ENCODE peak calls at places on chromosomes 6 and 20, in six cellular contexts. B is AG04450, J is heart left ventricle, F is Peyer's patch, D is GM23338, M is esophagus squamous epithelium. A is an unnamed sample.

GRCh38 chr20:34402461-34402860 is 39.4 kb downstream of the ITCH start:
- DNase-seq in M (no peak), B (no peak), J (no peak), F (no peak), D (no peak), A (no peak)

GRCh38 chr6:46440133-46440532 is 51.1 kb downstream of the RCAN2 start:
- DNase-seq in F (no peak), J (no peak), M (no peak), B (no peak), D (no peak), A (no peak)

GRCh38 chr6:21219241-21219640 is 374.3 kb upstream of the SOX4 start:
- DNase-seq in F (no peak), D (no peak), B (no peak), J (no peak), M (no peak), A (no peak)

GRCh38 chr6:103820148-103820547 is 1039.6 kb downstream of the HACE1 start:
- DNase-seq in M (no peak), J (no peak), D (no peak), B (no peak), F (no peak), A (no peak)

GRCh38 chr6:144215402-144215931 is 65.2 kb downstream of the STX11 start:
- DNase-seq in M (peak; percentile 9), D (no peak), J (no peak), B (no peak), F (peak; percentile 59), A (no peak)

GRCh38 chr6:138404666-138405337 is 779 bp downstream of the HEBP2 start:
- DNase-seq in J (peak; percentile 30), M (no peak), D (no peak), F (peak; percentile 63), B (no peak), A (no peak)

GRCh38 chr6:2448826-2449571 is 203.6 kb upstream of the GMDS start:
- DNase-seq in M (no peak), J (no peak), F (peak; percentile 63), B (peak; percentile 63), D (peak; percentile 85), A (no peak)

GRCh38 chr6:134122775-134123174 is 70.4 kb upstream of the SLC2A12 start:
- DNase-seq in M (no peak), F (no peak), J (no peak), D (no peak), B (no peak), A (no peak)

GRCh38 chr6:157381631-157382621 is 936 bp downstream of the ZDHHC14 start:
- DNase-seq in D (peak; percentile 55), J (peak; percentile 63), F (peak; percentile 86), B (peak; percentile 10), M (no peak), A (peak; percentile 36)

GRCh38 chr6:30814137-30815084 is 69.9 kb upstream of the DDR1 start:
- DNase-seq in B (no peak), D (no peak), F (peak; percentile 57), M (no peak), J (no peak), A (no peak)

GRCh38 chr6:98929498-98930060 is 18.2 kb downstream of the FBXL4 start:
- DNase-seq in B (no peak), F (no peak), J (no peak), M (no peak), D (no peak), A (no peak)

GRCh38 chr6:85705220-85705619 is 62.5 kb upstream of the SYNCRIP start:
- DNase-seq in F (no peak), D (no peak), M (no peak), B (no peak), J (no peak), A (no peak)

GRCh38 chr20:21159658-21160380 is 33.9 kb downstream of the KIZ start:
- DNase-seq in M (no peak), J (no peak), D (no peak), F (no peak), B (no peak), A (no peak)

GRCh38 chr6:125769147-125769783 is 19.8 kb downstream of the HEY2 start:
- DNase-seq in F (no peak), M (no peak), B (no peak), D (no peak), J (no peak), A (no peak)

GRCh38 chr20:17601957-17602356 is 32.1 kb downstream of the DSTN start:
- DNase-seq in M (no peak), F (no peak), J (no peak), D (peak; percentile 33), B (no peak), A (no peak)

GRCh38 chr6:61711849-61712248 is 574.2 kb downstream of the KHDRBS2 start:
- DNase-seq in J (no peak), F (no peak), M (no peak), B (no peak), D (peak; percentile 51), A (no peak)
- TF ChIP-seq CTCF in J (no peak), F (no peak), M (no peak), B (no peak), D (peak; percentile 65), A (no peak)

GRCh38 chr20:25274891-25275812 is 27.3 kb downstream of the PYGB start:
- DNase-seq in J (peak; percentile 71), F (peak; percentile 39), D (no peak), B (no peak), M (no peak), A (no peak)

GRCh38 chr20:25275813-25276532 is 28.1 kb downstream of the PYGB start:
- DNase-seq in B (no peak), J (peak; percentile 14), F (peak; percentile 44), D (no peak), M (no peak), A (no peak)

GRCh38 chr20:25277941-25278521 is 30.1 kb downstream of the PYGB start:
- DNase-seq in M (no peak), F (peak; percentile 64), D (no peak), B (no peak), J (peak; percentile 36), A (no peak)

GRCh38 chr20:25277051-25277801 is 29.3 kb downstream of the PYGB start:
- DNase-seq in J (peak; percentile 71), B (no peak), F (peak; percentile 42), D (no peak), M (no peak), A (no peak)

GRCh38 chr20:25276533-25277050 is 28.7 kb downstream of the PYGB start:
- DNase-seq in B (no peak), F (peak; percentile 43), D (no peak), M (no peak), J (peak; percentile 32), A (no peak)
- H3K4me3 ChIP-seq in B (no peak overlapping the region), F (no peak overlapping the region), D (no peak overlapping the region), M (no peak overlapping the region), J (no peak overlapping the region), A (no peak overlapping the region)

GRCh38 chr20:25481235-25481917 is 73.9 kb downstream of the GINS1 start:
- DNase-seq in F (no peak), D (no peak), J (no peak), M (no peak), B (no peak), A (no peak)
- TF ChIP-seq CTCF in F (no peak), D (no peak), J (no peak), M (no peak), B (peak; percentile 26), A (no peak)

GRCh38 chr6:56664007-56664406 is 21.3 kb upstream of the DST start:
- DNase-seq in D (no peak), J (no peak), M (no peak), B (no peak), F (no peak), A (no peak)

GRCh38 chr6:56669041-56669440 is 26.4 kb upstream of the DST start:
- DNase-seq in B (no peak), J (no peak), D (no peak), F (no peak), M (no peak), A (no peak)

GRCh38 chr6:56669585-56669984 is 26.9 kb upstream of the DST start:
- DNase-seq in M (no peak), B (no peak), D (no peak), J (no peak), F (no peak), A (no peak)

GRCh38 chr6:56668158-56668557 is 25.5 kb upstream of the DST start:
- DNase-seq in M (no peak), B (no peak), J (no peak), F (no peak), D (no peak), A (no peak)

DNA sequence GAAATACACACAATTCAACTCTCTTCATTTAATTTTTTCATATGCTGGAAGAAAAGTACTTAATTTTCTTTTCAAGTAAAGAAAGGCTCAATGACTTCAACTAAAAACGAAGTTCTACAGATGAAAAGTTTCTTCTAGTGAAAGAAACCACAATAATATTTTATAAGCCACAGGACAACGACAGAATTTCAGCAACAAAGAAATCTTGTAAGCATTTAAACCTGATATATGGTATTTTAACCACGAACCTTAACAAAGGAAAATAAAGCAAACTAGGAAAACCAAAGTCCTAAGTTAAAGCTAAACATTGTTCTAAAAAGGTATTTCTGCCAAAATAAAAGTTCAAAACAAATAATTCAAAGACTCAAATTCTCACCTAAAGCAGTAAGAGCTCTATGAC is 24.6 kb upstream of the DST start:
- DNase-seq in J (no peak), B (no peak), D (no peak), M (no peak), F (no peak), A (no peak)
- H3K4me3 ChIP-seq in J (no peak overlapping the region), B (no peak overlapping the region), D (no peak overlapping the region), M (no peak overlapping the region), F (no peak overlapping the region), A (no peak overlapping the region)

A was measured in GM06990.